ENCODE peak calls at places on chromosomes 2 and 18, in ten cellular contexts. T is T-helper 2 cell, Q is neuronal stem cell, Z is tibial nerve, K is lung, J is RWPE1, M is activated T-helper 1 cell treated with Interleukin-2 at 50 U/mL for 16 hours, H is A172, P is HTR-8/SVneo, F is cardiac septum. O is an unnamed sample.
A peak's percentile ranks its signal among the peaks of the same experiment; 100 is the strongest.

GRCh38 chr2:181985632-181986205 is at the start of gene PPP1R1C:
- DNase-seq in T (no peak), Q (peak; percentile 41), Z (no peak), K (no peak), J (no peak), M (no peak), H (no peak), P (no peak), F (no peak), O (no peak)

GRCh38 chr18:12005542-12006487 is 24.5 kb downstream of the IMPA2 start:
- DNase-seq in T (no peak), Q (no peak), Z (no peak), K (no peak), J (peak; percentile 51), M (no peak), H (peak; percentile 7), P (no peak), F (no peak), O (no peak)

GRCh38 chr2:53670351-53670750 is 97.3 kb upstream of the CHAC2 start:
- DNase-seq in T (no peak), Q (no peak), Z (no peak), K (no peak), J (no peak), M (no peak), H (no peak), P (no peak), F (no peak), O (peak; percentile 4)

GRCh38 chr2:159713691-159714585 is 1.6 kb downstream of the MARCHF7 start:
- DNase-seq in T (no peak), Q (no peak), Z (no peak), K (no peak), J (peak; percentile 60), M (no peak), H (peak; percentile 19), P (no peak), F (no peak), O (peak; percentile 45)

GRCh38 chr2:220077488-220077887 is 450.1 kb downstream of the SLC4A3 start:
- DNase-seq in T (no peak), Q (no peak), Z (no peak), K (no peak), J (peak; percentile 13), M (no peak), H (peak; percentile 53), P (no peak), F (no peak), O (peak; percentile 16)

GRCh38 chr2:112941753-112942653 is 31.0 kb downstream of the IL37 start:
- DNase-seq in T (peak; percentile 4), Q (peak; percentile 71), Z (peak; percentile 16), K (peak; percentile 77), J (peak; percentile 63), M (peak; percentile 20), H (peak; percentile 78), P (peak; percentile 76), F (no peak), O (peak; percentile 77)

GRCh38 chr2:168120730-168121129 is 126.7 kb downstream of the STK39 start:
- DNase-seq in T (no peak), Q (no peak), Z (no peak), K (no peak), J (no peak), M (no peak), H (peak; percentile 29), P (no peak), F (no peak), O (peak; percentile 67)

GRCh38 chr2:232897971-232898408 is 27.9 kb downstream of the SNORC start:
- DNase-seq in T (no peak), Q (no peak), Z (no peak), K (no peak), J (no peak), M (no peak), H (no peak), P (no peak), F (peak; percentile 41), O (no peak)